ENCODE peak calls at places on chromosomes 6 and 20, in six cellular contexts. H, Q, J, R, Y and O are unnamed samples.

GRCh38 chr20:41231136-41231535 is 86.4 kb downstream of the ZHX3 start:
- DNase-seq in R (no peak), Q (no peak), Y (no peak), H (no peak), J (no peak), O (no peak)

GRCh38 chr20:58945967-58946631 is 35.0 kb upstream of the NELFCD start:
- DNase-seq in H (no peak), J (no peak), Q (no peak), Y (no peak), R (no peak), O (no peak)

GRCh38 chr6:7236312-7237209 is 76.4 kb downstream of the SSR1 start:
- DNase-seq in Y (no peak), R (no peak), H (no peak), J (no peak), Q (no peak), O (no peak)

GRCh38 chr6:43812850-43813584 is 43.0 kb downstream of the VEGFA start:
- DNase-seq in H (peak), Q (no peak), J (no peak), R (no peak), Y (no peak), O (no peak)

GRCh38 chr6:150256618-150257272 is 112.1 kb upstream of the IYD start:
- DNase-seq in R (peak), H (peak), Y (no peak), Q (peak), J (no peak), O (peak)

GRCh38 chr6:142187209-142187608 is 40.1 kb downstream of the VTA1 start:
- DNase-seq in Q (no peak), H (peak), J (peak), Y (peak), R (no peak), O (peak)

GRCh38 chr20:10487354-10488115 is 52.4 kb downstream of the SLX4IP start:
- DNase-seq in Q (no peak), H (peak), Y (no peak), J (no peak), R (peak), O (peak)

GRCh38 chr6:169983651-169984050 is 232.2 kb downstream of the ERMARD start:
- DNase-seq in R (no peak), H (no peak), J (no peak), Y (no peak), Q (no peak), O (no peak)

GRCh38 chr20:16501236-16501635 is 72.0 kb downstream of the KIF16B start:
- DNase-seq in Y (no peak), H (no peak), R (no peak), Q (no peak), J (no peak), O (no peak)

GRCh38 chr6:1417718-1418117 is 28.3 kb downstream of the FOXF2 start:
- DNase-seq in J (no peak), Q (no peak), Y (no peak), R (no peak), H (no peak), O (no peak)

GRCh38 chr6:1418471-1419191 is 29.3 kb downstream of the FOXF2 start:
- DNase-seq in J (no peak), H (peak), R (no peak), Q (no peak), Y (no peak), O (no peak)

GRCh38 chr6:1415416-1416063 is 26.2 kb downstream of the FOXF2 start:
- DNase-seq in Q (no peak), J (no peak), Y (no peak), H (peak), R (no peak), O (peak)

GRCh38 chr6:1416191-1416764 is 26.9 kb downstream of the FOXF2 start:
- DNase-seq in Q (no peak), R (no peak), H (no peak), J (no peak), Y (no peak), O (no peak)

GRCh38 chr6:1416820-1417219 is 27.4 kb downstream of the FOXF2 start:
- DNase-seq in H (no peak), Q (no peak), Y (no peak), R (no peak), J (no peak), O (no peak)
- TF ChIP-seq CTCF in H (no peak), Q (no peak), Y (no peak), R (no peak), J (no peak), O (no peak)

GRCh38 chr6:99270030-99270429 is 79.4 kb downstream of the FAXC start:
- DNase-seq in J (no peak), Q (no peak), R (no peak), Y (no peak), H (no peak), O (no peak)

GRCh38 chr6:99276747-99277146 is 72.7 kb downstream of the FAXC start:
- DNase-seq in Q (no peak), J (no peak), H (no peak), R (peak), Y (no peak), O (no peak)

GRCh38 chr6:99269207-99269606 is 80.3 kb downstream of the FAXC start:
- DNase-seq in Y (no peak), H (no peak), R (no peak), Q (no peak), J (no peak), O (no peak)

GRCh38 chr6:99270852-99271251 is 78.6 kb downstream of the FAXC start:
- DNase-seq in H (peak), Y (no peak), R (no peak), J (no peak), Q (no peak), O (no peak)
- H3K4me3 ChIP-seq in H (no peak), Y (no peak), R (no peak), J (no peak), Q (no peak), O (no peak)

DNA sequence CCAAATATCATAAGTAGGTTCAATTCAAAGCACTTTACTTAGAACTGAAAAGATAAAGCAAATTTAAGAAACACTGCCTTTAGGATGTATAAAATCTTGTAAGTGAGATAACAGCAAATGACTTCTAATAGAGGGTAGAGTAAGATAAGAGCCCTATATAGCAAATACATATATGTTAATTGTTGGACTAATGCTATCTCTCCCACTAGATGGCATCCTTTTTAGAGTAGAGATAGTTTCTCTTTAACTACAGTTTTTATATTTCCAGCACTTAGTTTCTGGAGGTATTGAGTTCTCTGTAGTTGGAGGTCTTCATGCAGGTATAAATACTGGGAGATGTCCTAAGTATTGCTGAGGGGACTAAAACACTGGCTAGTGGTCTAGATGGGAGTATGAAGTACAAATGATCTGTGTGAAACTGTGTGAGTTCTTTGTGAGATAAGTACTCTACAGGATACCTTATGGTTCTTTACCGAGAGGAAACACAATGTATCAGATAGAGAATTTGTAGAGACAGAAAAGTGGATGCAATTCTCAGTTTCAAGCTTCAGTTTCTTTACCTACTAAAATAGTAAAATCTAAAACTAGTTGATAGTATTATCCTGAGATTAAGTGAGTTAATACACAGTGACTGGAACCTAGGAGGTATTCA is 399.3 kb downstream of the KHDRBS2 start:
- DNase-seq in R (no peak), H (no peak), Q (no peak), Y (no peak), J (peak), O (no peak)
- TF ChIP-seq CTCF in R (peak), H (no peak), Q (no peak), Y (no peak), J (no peak), O (no peak)

GRCh38 chr6:134593442-134593841 is 275.5 kb upstream of the SGK1 start:
- DNase-seq in Q (no peak), Y (no peak), J (no peak), H (no peak), R (no peak), O (no peak)

GRCh38 chr6:134593024-134593423 is 275.1 kb upstream of the SGK1 start:
- DNase-seq in R (no peak), Y (no peak), Q (no peak), H (no peak), J (no peak), O (no peak)

GRCh38 chr6:134593887-134594286 is 276.0 kb upstream of the SGK1 start:
- DNase-seq in J (no peak), R (no peak), H (no peak), Q (no peak), Y (no peak), O (no peak)

GRCh38 chr6:134596191-134596590 is 278.3 kb upstream of the SGK1 start:
- DNase-seq in R (no peak), J (no peak), Y (no peak), H (no peak), Q (no peak), O (no peak)

DNA sequence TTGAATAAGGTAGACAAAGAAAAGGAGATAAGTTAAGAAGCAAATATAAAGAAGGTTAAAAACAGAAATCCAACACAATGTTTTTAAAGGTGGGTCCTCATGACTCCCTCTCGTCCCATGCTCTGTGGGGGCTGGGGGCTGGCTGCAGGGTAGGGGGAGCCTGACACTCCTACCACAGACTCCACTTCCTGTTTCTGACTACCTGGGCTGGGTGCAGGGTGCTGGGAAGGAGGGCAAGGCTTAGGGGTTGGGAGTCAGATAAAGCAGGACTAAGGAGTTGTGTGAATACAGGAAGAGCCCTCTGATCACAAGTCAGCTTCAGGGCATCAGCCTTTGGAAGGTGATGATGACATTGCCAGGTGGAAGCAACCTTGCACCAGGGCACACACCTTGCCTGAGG is 277.0 kb upstream of the SGK1 start:
- DNase-seq in Q (no peak), J (no peak), H (no peak), R (no peak), Y (no peak), O (no peak)
- H3K4me3 ChIP-seq in Q (no peak), J (no peak), H (no peak), R (no peak), Y (no peak), O (no peak)

GRCh38 chr6:111657146-111657545 is 51.5 kb upstream of the TRAF3IP2 start:
- DNase-seq in R (peak), H (peak), Q (peak), Y (peak), J (no peak), O (peak)
- TF ChIP-seq CTCF in R (no peak), H (no peak), Q (no peak), Y (no peak), J (no peak), O (no peak)

GRCh38 chr6:105397987-105398386 is 4.9 kb downstream of the PREP start:
- DNase-seq in Q (no peak), J (peak), R (no peak), H (no peak), Y (peak), O (no peak)

GRCh38 chr6:105401247-105402089 is 1.4 kb downstream of the PREP start:
- DNase-seq in Y (no peak), R (no peak), J (no peak), H (peak), Q (no peak), O (peak)

GRCh38 chr6:105402090-105402980 is 547 bp downstream of the PREP start:
- DNase-seq in H (peak), J (no peak), Y (peak), Q (no peak), R (no peak), O (no peak)

GRCh38 chr6:105398859-105399258 is 4.0 kb downstream of the PREP start:
- DNase-seq in R (no peak), J (no peak), Y (no peak), Q (no peak), H (no peak), O (no peak)

GRCh38 chr6:105400501-105400900 is 2.4 kb downstream of the PREP start:
- DNase-seq in Q (no peak), H (peak), J (no peak), Y (no peak), R (no peak), O (no peak)
- H3K4me3 ChIP-seq in Q (no peak), H (no peak), J (no peak), Y (no peak), R (no peak), O (no peak)